ENCODE peak calls at places on chromosomes 13 and 19, in four cellular contexts. P is pons, C is amygdala, J is NAMALWA. R is an unnamed sample.

GRCh38 chr13:73945871-73946270 is 188.3 kb downstream of the KLF12 start:
- DNase-seq in P (peak), C (peak), J (no peak), R (peak)

GRCh38 chr19:31718898-31719297 is 369.7 kb upstream of the TSHZ3 start:
- DNase-seq in P (no peak), C (no peak), J (no peak), R (no peak)

GRCh38 chr13:51270606-51271005 is 48.4 kb downstream of the FAM124A start:
- DNase-seq in P (peak), C (no peak), J (no peak), R (no peak)

GRCh38 chr13:87302034-87302433 is 369.1 kb upstream of the SLITRK5 start:
- DNase-seq in P (no peak), C (no peak), J (no peak), R (no peak)

GRCh38 chr13:66657165-66657895 is 572.8 kb downstream of the PCDH9 start:
- DNase-seq in P (peak), C (peak), J (no peak), R (peak)

GRCh38 chr19:38944981-38945506 is 14.3 kb downstream of the MRPS12 start:
- DNase-seq in P (no peak), C (no peak), J (peak), R (no peak)

GRCh38 chr13:88246239-88246638 is 575.1 kb downstream of the SLITRK5 start:
- DNase-seq in P (no peak), C (no peak), J (no peak), R (no peak)

GRCh38 chr19:8512991-8513686 is 828 bp downstream of the ZNF414 start:
- DNase-seq in P (no peak), C (no peak), J (no peak), R (no peak)

GRCh38 chr19:4635763-4636135 is 3.6 kb upstream of the TNFAIP8L1 start:
- DNase-seq in P (no peak), C (no peak), J (no peak), R (no peak)

GRCh38 chr13:49303533-49304252 is 56.0 kb downstream of the CDADC1 start:
- DNase-seq in P (peak), C (no peak), J (no peak), R (no peak)

GRCh38 chr19:56217039-56217949 is 15.2 kb downstream of the ZSCAN5C start:
- DNase-seq in P (no peak), C (no peak), J (no peak), R (no peak)

GRCh38 chr19:49347835-49348234 is 12.6 kb downstream of the CD37 start:
- DNase-seq in P (peak), C (no peak), J (peak), R (no peak)

GRCh38 chr13:73938375-73939070 is 195.7 kb downstream of the KLF12 start:
- DNase-seq in P (peak), C (no peak), J (no peak), R (no peak)

GRCh38 chr13:25881946-25882574 is 169.8 kb downstream of the SHISA2 start:
- DNase-seq in P (no peak), C (no peak), J (no peak), R (no peak)

GRCh38 chr13:26230703-26231102 is 8.6 kb upstream of the RNF6 start:
- DNase-seq in P (no peak), C (no peak), J (no peak), R (no peak)